ENCODE peak calls at places on chromosomes 7 and 10, in four cellular contexts. X is mesendoderm, K is GM18507, C is dorsolateral prefrontal cortex. G is an unnamed sample.

GRCh38 chr10:17175551-17175950 is 25.9 kb downstream of the TRDMT1 start:
- DNase-seq in K (no peak), C (no peak), X (no peak), G (no peak)

GRCh38 chr7:82624337-82624736 is 180.8 kb upstream of the CACNA2D1 start:
- DNase-seq in C (no peak), X (no peak), K (no peak), G (no peak)

GRCh38 chr10:49353026-49353894 is 42.6 kb downstream of the DRGX start:
- DNase-seq in K (no peak), X (peak; percentile 3), C (no peak), G (no peak)

GRCh38 chr7:129501760-129502707 is at the start of gene SMKR1:
- DNase-seq in X (peak; percentile 30), K (peak; percentile 94), C (peak; percentile 82), G (peak; percentile 26)

GRCh38 chr7:27176962-27177794 is 3.1 kb upstream of the HOXA10 start:
- DNase-seq in X (no peak), C (no peak), K (no peak), G (no peak)

GRCh38 chr10:118840071-118840775 is 85.5 kb upstream of the CACUL1 start:
- DNase-seq in C (no peak), K (no peak), X (peak; percentile 38), G (no peak)

GRCh38 chr10:133241501-133242205 is 4.0 kb downstream of the VENTX start:
- DNase-seq in X (no peak), K (no peak), C (no peak), G (no peak)

GRCh38 chr10:88592425-88592824 is 5.9 kb downstream of the LIPJ start:
- DNase-seq in K (no peak), C (no peak), X (peak; percentile 42), G (no peak)

GRCh38 chr7:136034132-136034531 is 57.0 kb upstream of the MTPN start:
- DNase-seq in X (no peak), K (no peak), C (no peak), G (no peak)

G was measured in amygdala.